ENCODE peak calls at places on chromosomes 4 and X, in seven cellular contexts. K, N, T, A, U, D and Y are unnamed samples.

GRCh38 chr4:114180481-114180880 is 201.0 kb upstream of the ARSJ start:
- DNase-seq in K (no peak), N (peak), T (peak), A (peak), U (peak), D (peak), Y (no peak)

GRCh38 chrX:150291014-150291413 is 72.1 kb upstream of the MAMLD1 start:
- DNase-seq in K (no peak), N (no peak), T (no peak), A (no peak), U (peak), D (no peak), Y (peak)

GRCh38 chr4:83961575-83961974 is 425.7 kb downstream of the GPAT3 start:
- DNase-seq in K (peak), N (peak), T (no peak), A (peak), U (no peak), D (peak), Y (no peak)

GRCh38 chr4:146282662-146283061 is 68.3 kb downstream of the REELD1 start:
- DNase-seq in K (no peak), N (no peak), T (no peak), A (no peak), U (no peak), D (no peak), Y (no peak)

GRCh38 chrX:70675284-70675683 is 230.6 kb downstream of the DLG3 start:
- DNase-seq in K (no peak), N (no peak), T (no peak), A (no peak), U (no peak), D (no peak), Y (no peak)

GRCh38 chr4:110904435-110905050 is 281.7 kb upstream of the PITX2 start:
- DNase-seq in K (no peak), N (peak), T (no peak), A (peak), U (no peak), D (no peak), Y (no peak)

GRCh38 chr4:118557298-118557851 is 127.8 kb upstream of the METTL14 start:
- DNase-seq in K (peak), N (peak), T (no peak), A (peak), U (no peak), D (peak), Y (no peak)

GRCh38 chrX:111244238-111244750 is 26.0 kb downstream of the CAPN6 start:
- DNase-seq in K (peak), N (peak), T (no peak), A (peak), U (no peak), D (peak), Y (no peak)

GRCh38 chr4:184479516-184479950 is 5.2 kb upstream of the IRF2 start:
- DNase-seq in K (no peak), N (no peak), T (no peak), A (no peak), U (no peak), D (peak), Y (no peak)

GRCh38 chr4:53962516-53963225 is 101.7 kb downstream of the CHIC2 start:
- DNase-seq in K (peak), N (peak), T (no peak), A (peak), U (no peak), D (peak), Y (peak)

GRCh38 chr4:111066887-111067286 is 444.0 kb upstream of the PITX2 start:
- DNase-seq in K (no peak), N (peak), T (no peak), A (peak), U (no peak), D (peak), Y (no peak)

GRCh38 chr4:185201983-185202962 is 1.5 kb downstream of the CFAP97 start:
- DNase-seq in K (no peak), N (peak), T (no peak), A (peak), U (no peak), D (peak), Y (no peak)

GRCh38 chrX:40513012-40513411 is 67.8 kb upstream of the ATP6AP2 start:
- DNase-seq in K (no peak), N (no peak), T (no peak), A (no peak), U (no peak), D (no peak), Y (no peak)

GRCh38 chrX:9912341-9912740 is 54.8 kb upstream of the CLDN34 start:
- DNase-seq in K (peak), N (no peak), T (no peak), A (no peak), U (peak), D (peak), Y (no peak)

GRCh38 chrX:10240918-10241317 is 84.1 kb downstream of the CLCN4 start:
- DNase-seq in K (no peak), N (peak), T (no peak), A (peak), U (no peak), D (peak), Y (no peak)

GRCh38 chr4:67465763-67466052 is 79.6 kb downstream of the CENPC start:
- DNase-seq in K (no peak), N (no peak), T (no peak), A (no peak), U (no peak), D (no peak), Y (no peak)

GRCh38 chrX:22803353-22803752 is 196.4 kb upstream of the DDX53 start:
- DNase-seq in K (no peak), N (no peak), T (no peak), A (no peak), U (no peak), D (no peak), Y (no peak)

GRCh38 chr4:8675383-8675782 is 82.8 kb downstream of the CPZ start:
- DNase-seq in K (peak), N (peak), T (no peak), A (peak), U (no peak), D (peak), Y (no peak)

GRCh38 chr4:100641326-100641725 is 123.5 kb upstream of the EMCN start:
- DNase-seq in K (no peak), N (no peak), T (no peak), A (no peak), U (no peak), D (no peak), Y (no peak)

GRCh38 chrX:123854329-123854728 is 5.5 kb upstream of the XIAP start:
- DNase-seq in K (no peak), N (no peak), T (no peak), A (peak), U (no peak), D (peak), Y (no peak)

GRCh38 chr4:90000995-90001394 is 106.3 kb downstream of the MMRN1 start:
- DNase-seq in K (no peak), N (no peak), T (no peak), A (no peak), U (no peak), D (no peak), Y (no peak)